ENCODE peak calls at places on chromosomes 11 and 22, in ten cellular contexts. T is SW 1271; D is aorta; C is Peyer's patch; B is germinal center; Y is stimulated activated CD8-positive, alpha-beta memory T cell treated with anti-CD3 and anti-CD28 coated beads, Interleukin-12 subunit alpha, Interleukin-12 subunit beta, amount 100 ng/mL, for 4 hours; W is nephron progenitor cell; V is WTC11; R is SJSA1; J is pons. U is an unnamed sample.

GRCh38 chr11:6404341-6405038 is 14.2 kb downstream of the SMPD1 start:
- DNase-seq in T (no peak), D (no peak), C (no peak), V (no peak), W (no peak), J (no peak), B (no peak), Y (no peak), R (no peak), U (peak)

GRCh38 chr11:127651175-127651887 is 650.8 kb upstream of the KIRREL3 start:
- DNase-seq in D (no peak), W (no peak), V (no peak), R (peak), B (no peak), T (peak), J (no peak), C (no peak), Y (no peak), U (no peak)

GRCh38 chr11:116164843-116165242 is 607.9 kb downstream of the BUD13 start:
- DNase-seq in T (no peak), W (no peak), B (no peak), V (no peak), R (no peak), D (no peak), C (no peak), Y (no peak), J (no peak), U (no peak)

GRCh38 chr11:61392991-61393595 is 706 bp downstream of the TMEM216 start:
- DNase-seq in C (no peak), J (no peak), R (no peak), V (no peak), B (peak), T (no peak), Y (no peak), W (peak), D (no peak), U (peak)

GRCh38 chr22:37088108-37088605 is 21.4 kb downstream of the TMPRSS6 start:
- DNase-seq in W (no peak), T (no peak), R (no peak), Y (no peak), V (no peak), D (no peak), B (no peak), J (no peak), C (no peak), U (no peak)

GRCh38 chr11:115765803-115766239 is 261.6 kb upstream of the CADM1 start:
- DNase-seq in V (no peak), T (no peak), R (no peak), B (no peak), C (no peak), D (no peak), J (no peak), W (no peak), Y (no peak), U (no peak)

GRCh38 chr11:28759311-28759710 is 651.1 kb downstream of the METTL15 start:
- DNase-seq in B (no peak), R (no peak), Y (no peak), V (no peak), D (no peak), J (no peak), C (no peak), W (no peak), T (no peak), U (peak)

GRCh38 chr22:47342446-47342845 is 580.0 kb downstream of the TBC1D22A start:
- DNase-seq in R (no peak), Y (no peak), C (no peak), V (no peak), W (no peak), B (no peak), T (no peak), J (no peak), D (no peak), U (no peak)

GRCh38 chr11:61555051-61555969 is 25.6 kb downstream of the SYT7 start:
- DNase-seq in D (no peak), W (peak), R (no peak), Y (no peak), C (no peak), V (peak), T (no peak), J (no peak), B (no peak), U (peak)

GRCh38 chr11:117888140-117888561 is 11.7 kb upstream of the FXYD6 start:
- DNase-seq in J (no peak), V (no peak), R (no peak), T (no peak), W (no peak), Y (no peak), D (no peak), C (no peak), B (no peak), U (no peak)

GRCh38 chr11:43948341-43949185 is 6.1 kb downstream of the C11orf96 start:
- DNase-seq in C (no peak), B (no peak), W (peak), V (no peak), D (peak), Y (no peak), J (no peak), T (no peak), R (no peak), U (peak)

GRCh38 chr11:19756675-19757475 is 44.2 kb downstream of the NAV2 start:
- DNase-seq in B (no peak), D (no peak), C (no peak), T (no peak), J (peak), R (no peak), Y (no peak), W (no peak), V (no peak), U (no peak)

GRCh38 chr11:120547871-120548681 is 36.5 kb downstream of the GRIK4 start:
- DNase-seq in D (peak), Y (no peak), C (peak), T (no peak), R (peak), V (no peak), J (peak), B (no peak), W (no peak), U (no peak)

GRCh38 chr11:120125509-120125908 is 12.4 kb downstream of the TRIM29 start:
- DNase-seq in D (no peak), J (no peak), B (no peak), Y (no peak), R (no peak), V (no peak), T (no peak), C (no peak), W (no peak), U (no peak)

GRCh38 chr11:69384548-69385465 is 90.9 kb downstream of the MYEOV start:
- DNase-seq in R (peak), D (peak), C (no peak), V (no peak), J (no peak), T (no peak), Y (no peak), W (no peak), B (no peak), U (peak)